ENCODE peak calls at places on chromosome 13, in seven cellular contexts. One of them, this sample, is unnamed.

GRCh38 chr13:41780736-41781708 is 179.9 kb downstream of the VWA8 start:
- DNase-seq in kidney epithelial cell: no peak
- DNase-seq in activated CD4-positive, alpha-beta T cell treated with anti-CD3 and anti-CD28 coated beads for 1 hour: no peak
- DNase-seq in AG09319: peak
- DNase-seq in activated B cell treated with CpG ODN at 0.5 μM for 24 hours: no peak
- DNase-seq in SK-N-SH: no peak
- DNase-seq in T-helper 22 cell: no peak
- DNase-seq in this sample: no peak

GRCh38 chr13:110916671-110917142 is 1.8 kb upstream of the ANKRD10 start:
- DNase-seq in kidney epithelial cell: peak
- DNase-seq in activated CD4-positive, alpha-beta T cell treated with anti-CD3 and anti-CD28 coated beads for 1 hour: no peak
- DNase-seq in AG09319: no peak
- DNase-seq in activated B cell treated with CpG ODN at 0.5 μM for 24 hours: no peak
- DNase-seq in SK-N-SH: no peak
- DNase-seq in T-helper 22 cell: no peak
- DNase-seq in this sample: no peak

GRCh38 chr13:37058801-37059135 is 720 bp downstream of the SUPT20H start:
- DNase-seq in kidney epithelial cell: no peak
- DNase-seq in activated CD4-positive, alpha-beta T cell treated with anti-CD3 and anti-CD28 coated beads for 1 hour: no peak
- DNase-seq in AG09319: no peak
- DNase-seq in activated B cell treated with CpG ODN at 0.5 μM for 24 hours: no peak
- DNase-seq in SK-N-SH: peak
- DNase-seq in T-helper 22 cell: peak
- DNase-seq in this sample: peak

GRCh38 chr13:97976551-97977375 is 23.3 kb downstream of the IPO5 start:
- DNase-seq in kidney epithelial cell: no peak
- DNase-seq in activated CD4-positive, alpha-beta T cell treated with anti-CD3 and anti-CD28 coated beads for 1 hour: peak
- DNase-seq in AG09319: no peak
- DNase-seq in activated B cell treated with CpG ODN at 0.5 μM for 24 hours: no peak
- DNase-seq in SK-N-SH: peak
- DNase-seq in T-helper 22 cell: peak
- DNase-seq in this sample: peak

GRCh38 chr13:57633950-57634828 is 2.6 kb downstream of the PCDH17 start:
- DNase-seq in kidney epithelial cell: no peak
- DNase-seq in activated CD4-positive, alpha-beta T cell treated with anti-CD3 and anti-CD28 coated beads for 1 hour: no peak
- DNase-seq in AG09319: no peak
- DNase-seq in activated B cell treated with CpG ODN at 0.5 μM for 24 hours: no peak
- DNase-seq in SK-N-SH: peak
- DNase-seq in T-helper 22 cell: no peak
- DNase-seq in this sample: no peak

GRCh38 chr13:46267166-46267565 is 55.4 kb downstream of the LRRC63 start:
- DNase-seq in kidney epithelial cell: no peak
- DNase-seq in activated CD4-positive, alpha-beta T cell treated with anti-CD3 and anti-CD28 coated beads for 1 hour: no peak
- DNase-seq in AG09319: no peak
- DNase-seq in activated B cell treated with CpG ODN at 0.5 μM for 24 hours: no peak
- DNase-seq in SK-N-SH: no peak
- DNase-seq in T-helper 22 cell: no peak
- DNase-seq in this sample: no peak

GRCh38 chr13:113113846-113114271 is 8.3 kb downstream of the F7 start:
- DNase-seq in kidney epithelial cell: no peak
- DNase-seq in activated CD4-positive, alpha-beta T cell treated with anti-CD3 and anti-CD28 coated beads for 1 hour: no peak
- DNase-seq in AG09319: no peak
- DNase-seq in activated B cell treated with CpG ODN at 0.5 μM for 24 hours: no peak
- DNase-seq in SK-N-SH: no peak
- DNase-seq in T-helper 22 cell: no peak
- DNase-seq in this sample: no peak

GRCh38 chr13:114140131-114140908 is 7.9 kb upstream of the RASA3 start:
- DNase-seq in kidney epithelial cell: no peak
- DNase-seq in activated CD4-positive, alpha-beta T cell treated with anti-CD3 and anti-CD28 coated beads for 1 hour: no peak
- DNase-seq in AG09319: no peak
- DNase-seq in activated B cell treated with CpG ODN at 0.5 μM for 24 hours: no peak
- DNase-seq in SK-N-SH: no peak
- DNase-seq in T-helper 22 cell: no peak
- DNase-seq in this sample: no peak

GRCh38 chr13:112465251-112466131 is 89.3 kb downstream of the SPACA7 start:
- DNase-seq in kidney epithelial cell: no peak
- DNase-seq in activated CD4-positive, alpha-beta T cell treated with anti-CD3 and anti-CD28 coated beads for 1 hour: no peak
- DNase-seq in AG09319: no peak
- DNase-seq in activated B cell treated with CpG ODN at 0.5 μM for 24 hours: no peak
- DNase-seq in SK-N-SH: no peak
- DNase-seq in T-helper 22 cell: no peak
- DNase-seq in this sample: no peak

GRCh38 chr13:65943024-65943423 is 1287.1 kb downstream of the PCDH9 start:
- DNase-seq in kidney epithelial cell: no peak
- DNase-seq in activated CD4-positive, alpha-beta T cell treated with anti-CD3 and anti-CD28 coated beads for 1 hour: no peak
- DNase-seq in AG09319: no peak
- DNase-seq in activated B cell treated with CpG ODN at 0.5 μM for 24 hours: no peak
- DNase-seq in SK-N-SH: no peak
- DNase-seq in T-helper 22 cell: no peak
- DNase-seq in this sample: no peak

GRCh38 chr13:23460309-23460708 is 26.8 kb upstream of the SACS start:
- DNase-seq in kidney epithelial cell: no peak
- DNase-seq in activated CD4-positive, alpha-beta T cell treated with anti-CD3 and anti-CD28 coated beads for 1 hour: no peak
- DNase-seq in AG09319: no peak
- DNase-seq in activated B cell treated with CpG ODN at 0.5 μM for 24 hours: no peak
- DNase-seq in SK-N-SH: no peak
- DNase-seq in T-helper 22 cell: no peak
- DNase-seq in this sample: no peak

GRCh38 chr13:27851481-27851880 is 59.2 kb downstream of the GSX1 start:
- DNase-seq in kidney epithelial cell: no peak
- DNase-seq in activated CD4-positive, alpha-beta T cell treated with anti-CD3 and anti-CD28 coated beads for 1 hour: no peak
- DNase-seq in AG09319: no peak
- DNase-seq in activated B cell treated with CpG ODN at 0.5 μM for 24 hours: no peak
- DNase-seq in SK-N-SH: no peak
- DNase-seq in T-helper 22 cell: no peak
- DNase-seq in this sample: no peak

GRCh38 chr13:46213242-46213641 is 1.5 kb downstream of the LRRC63 start:
- DNase-seq in kidney epithelial cell: peak
- DNase-seq in activated CD4-positive, alpha-beta T cell treated with anti-CD3 and anti-CD28 coated beads for 1 hour: no peak
- DNase-seq in AG09319: no peak
- DNase-seq in activated B cell treated with CpG ODN at 0.5 μM for 24 hours: no peak
- DNase-seq in SK-N-SH: no peak
- DNase-seq in T-helper 22 cell: no peak
- DNase-seq in this sample: no peak

GRCh38 chr13:52737900-52738299 is 1.7 kb downstream of the CNMD start:
- DNase-seq in kidney epithelial cell: no peak
- DNase-seq in activated CD4-positive, alpha-beta T cell treated with anti-CD3 and anti-CD28 coated beads for 1 hour: no peak
- DNase-seq in AG09319: no peak
- DNase-seq in activated B cell treated with CpG ODN at 0.5 μM for 24 hours: no peak
- DNase-seq in SK-N-SH: peak
- DNase-seq in T-helper 22 cell: no peak
- DNase-seq in this sample: no peak

GRCh38 chr13:66171821-66172220 is 1058.3 kb downstream of the PCDH9 start:
- DNase-seq in kidney epithelial cell: no peak
- DNase-seq in activated CD4-positive, alpha-beta T cell treated with anti-CD3 and anti-CD28 coated beads for 1 hour: no peak
- DNase-seq in AG09319: no peak
- DNase-seq in activated B cell treated with CpG ODN at 0.5 μM for 24 hours: no peak
- DNase-seq in SK-N-SH: peak
- DNase-seq in T-helper 22 cell: no peak
- DNase-seq in this sample: no peak

GRCh38 chr13:98959299-98959698 is 18.6 kb downstream of the DOCK9 start:
- DNase-seq in kidney epithelial cell: no peak
- DNase-seq in activated CD4-positive, alpha-beta T cell treated with anti-CD3 and anti-CD28 coated beads for 1 hour: no peak
- DNase-seq in AG09319: no peak
- DNase-seq in activated B cell treated with CpG ODN at 0.5 μM for 24 hours: no peak
- DNase-seq in SK-N-SH: no peak
- DNase-seq in T-helper 22 cell: no peak
- DNase-seq in this sample: no peak